ENCODE peak calls at places on chromosome 11, in five cellular contexts. U, Y, S, N and R are unnamed samples.

GRCh38 chr11:24844406-24844805 is 347.6 kb downstream of the LUZP2 start:
- DNase-seq in U (no peak), Y (no peak), S (no peak), N (no peak), R (no peak)

GRCh38 chr11:57116654-57117053 is 65.1 kb upstream of the LRRC55 start:
- DNase-seq in U (peak; percentile 13), Y (no peak), S (peak; percentile 51), N (no peak), R (no peak)

GRCh38 chr11:70193411-70194292 is 9.4 kb upstream of the FADD start:
- DNase-seq in U (no peak), Y (no peak), S (no peak), N (no peak), R (no peak)

GRCh38 chr11:93622043-93622442 is 39.4 kb upstream of the CEP295 start:
- DNase-seq in U (no peak), Y (no peak), S (no peak), N (no peak), R (no peak)

GRCh38 chr11:11657101-11657935 is 35.5 kb upstream of the GALNT18 start:
- DNase-seq in U (no peak), Y (no peak), S (no peak), N (no peak), R (no peak)

GRCh38 chr11:1574256-1575242 is 2.5 kb upstream of the DUSP8 start:
- DNase-seq in U (peak; percentile 68), Y (no peak), S (peak; percentile 85), N (no peak), R (peak; percentile 85)

GRCh38 chr11:69275178-69275577 is 18.8 kb upstream of the MYEOV start:
- DNase-seq in U (no peak), Y (no peak), S (no peak), N (no peak), R (no peak)

GRCh38 chr11:94504689-94505293 is 7.5 kb upstream of the C11orf97 start:
- DNase-seq in U (peak; percentile 17), Y (no peak), S (peak; percentile 44), N (no peak), R (no peak)

GRCh38 chr11:69295079-69295994 is 1.4 kb downstream of the MYEOV start:
- DNase-seq in U (no peak), Y (no peak), S (no peak), N (no peak), R (no peak)

GRCh38 chr11:73249858-73250773 is 22.0 kb upstream of the P2RY6 start:
- DNase-seq in U (no peak), Y (peak; percentile 54), S (no peak), N (no peak), R (peak; percentile 38)

GRCh38 chr11:116605543-116605942 is 167.2 kb downstream of the BUD13 start:
- DNase-seq in U (no peak), Y (no peak), S (peak; percentile 70), N (no peak), R (peak; percentile 20)

GRCh38 chr11:61776561-61777075 is 15.8 kb downstream of the TMEM258 start:
- DNase-seq in U (peak; percentile 94), Y (no peak), S (peak; percentile 86), N (no peak), R (no peak)

GRCh38 chr11:46295312-46295995 is 18.0 kb downstream of the CREB3L1 start:
- DNase-seq in U (no peak), Y (peak; percentile 80), S (peak; percentile 96), N (no peak), R (peak; percentile 91)
- H3K27ac ChIP-seq in U (peak overlapping the region; percentile 84), Y (no peak overlapping the region), S (peak overlapping the region; percentile 85), N (no peak overlapping the region), R (peak overlapping the region; percentile 67)

GRCh38 chr11:8087185-8087584 is 6.2 kb downstream of the TUB start:
- DNase-seq in U (no peak), Y (no peak), S (no peak), N (no peak), R (no peak)
- TF ChIP-seq CTCF in U (peak; percentile 14), Y (no peak), S (peak; percentile 23), N (no peak), R (no peak)

GRCh38 chr11:65928667-65929066 is 9.4 kb downstream of the DRAP1 start:
- DNase-seq in U (no peak), Y (no peak), S (peak; percentile 17), N (no peak), R (no peak)
- H3K27ac ChIP-seq in U (no peak overlapping the region), Y (no peak overlapping the region), S (peak overlapping the region; percentile 47), N (no peak overlapping the region), R (no peak overlapping the region)

GRCh38 chr11:83285771-83286528 is at the start of gene CCDC90B:
- DNase-seq in U (peak; percentile 97), Y (peak; percentile 98), S (peak; percentile 85), N (peak; percentile 89), R (peak; percentile 98)
- TF ChIP-seq CTCF in U (peak; percentile 57), Y (no peak), S (peak; percentile 22), N (no peak), R (no peak)